ENCODE peak calls at places on chromosomes 1 and 21, in eight cellular contexts. D, W, M, Q, I, H, T and N are unnamed samples.

GRCh38 chr1:201570158-201570885 is 31.4 kb downstream of the NAV1 start:
- DNase-seq in D (no peak), W (no peak), M (no peak), Q (no peak), I (no peak), H (no peak), T (no peak), N (no peak)

GRCh38 chr21:46667735-46668380 is 32.4 kb downstream of the PRMT2 start:
- DNase-seq in D (peak; percentile 79), W (peak; percentile 67), M (peak; percentile 71), Q (no peak), I (peak; percentile 56), H (no peak), T (peak; percentile 52), N (peak; percentile 47)

GRCh38 chr21:30838536-30838935 is 9.0 kb upstream of the KRTAP7-1 start:
- DNase-seq in D (no peak), W (no peak), M (no peak), Q (no peak), I (no peak), H (no peak), T (no peak), N (no peak)

GRCh38 chr1:114627107-114627506 is 42.7 kb downstream of the DENND2C start:
- DNase-seq in D (no peak), W (no peak), M (no peak), Q (no peak), I (no peak), H (no peak), T (no peak), N (no peak)

GRCh38 chr1:167328762-167329483 is 108.2 kb downstream of the POU2F1 start:
- DNase-seq in D (no peak), W (no peak), M (no peak), Q (no peak), I (no peak), H (no peak), T (no peak), N (peak; percentile 4)

GRCh38 chr1:69862906-69863305 is 295.2 kb downstream of the LRRC7 start:
- DNase-seq in D (no peak), W (no peak), M (no peak), Q (no peak), I (no peak), H (no peak), T (no peak), N (no peak)

GRCh38 chr1:15765495-15766194 is 7.0 kb downstream of the FBLIM1 start:
- DNase-seq in D (no peak), W (no peak), M (peak; percentile 92), Q (no peak), I (no peak), H (no peak), T (peak; percentile 87), N (no peak)

GRCh38 chr1:14773621-14774020 is 175.1 kb downstream of the KAZN start:
- DNase-seq in D (no peak), W (no peak), M (no peak), Q (no peak), I (no peak), H (no peak), T (no peak), N (no peak)

GRCh38 chr1:77168358-77168757 is 50.9 kb downstream of the PIGK start:
- DNase-seq in D (no peak), W (no peak), M (no peak), Q (no peak), I (no peak), H (no peak), T (no peak), N (no peak)

GRCh38 chr1:219517031-219517430 is 95.9 kb downstream of the ZC3H11B start:
- DNase-seq in D (no peak), W (no peak), M (no peak), Q (no peak), I (no peak), H (no peak), T (no peak), N (no peak)

GRCh38 chr1:38500891-38501290 is 358.7 kb downstream of the RRAGC start:
- DNase-seq in D (no peak), W (no peak), M (peak; percentile 62), Q (no peak), I (no peak), H (no peak), T (no peak), N (no peak)

GRCh38 chr1:212609701-212610574 is 1.4 kb downstream of the ATF3 start:
- DNase-seq in D (no peak), W (no peak), M (peak; percentile 41), Q (no peak), I (no peak), H (no peak), T (no peak), N (no peak)

GRCh38 chr1:25544819-25545218 is 1.4 kb downstream of the LDLRAP1 start:
- DNase-seq in D (peak; percentile 87), W (peak; percentile 50), M (peak; percentile 53), Q (no peak), I (no peak), H (no peak), T (peak; percentile 59), N (no peak)

GRCh38 chr1:237139732-237140131 is 97.7 kb downstream of the RYR2 start:
- DNase-seq in D (no peak), W (no peak), M (no peak), Q (no peak), I (no peak), H (no peak), T (no peak), N (no peak)

GRCh38 chr1:51578383-51579109 is 38.3 kb upstream of the OSBPL9 start:
- DNase-seq in D (no peak), W (no peak), M (no peak), Q (no peak), I (no peak), H (no peak), T (no peak), N (no peak)

GRCh38 chr1:179303173-179303572 is 9.6 kb downstream of the SOAT1 start:
- DNase-seq in D (no peak), W (no peak), M (no peak), Q (no peak), I (no peak), H (no peak), T (no peak), N (no peak)

GRCh38 chr1:43549921-43550597 is 19.4 kb downstream of the PTPRF start:
- DNase-seq in D (peak; percentile 80), W (no peak), M (no peak), Q (no peak), I (no peak), H (peak; percentile 83), T (peak; percentile 39), N (no peak)

GRCh38 chr1:168960595-168960994 is 145.9 kb upstream of the ATP1B1 start:
- DNase-seq in D (no peak), W (no peak), M (no peak), Q (no peak), I (no peak), H (no peak), T (no peak), N (no peak)

GRCh38 chr1:229863651-229864545 is 203.1 kb upstream of the GALNT2 start:
- DNase-seq in D (no peak), W (no peak), M (no peak), Q (no peak), I (no peak), H (no peak), T (no peak), N (no peak)

GRCh38 chr1:86448670-86449069 is 20.1 kb upstream of the CLCA1 start:
- DNase-seq in D (no peak), W (no peak), M (no peak), Q (no peak), I (no peak), H (no peak), T (no peak), N (no peak)

GRCh38 chr1:223825767-223826461 is 19.8 kb downstream of the TP53BP2 start:
- DNase-seq in D (no peak), W (no peak), M (no peak), Q (no peak), I (no peak), H (no peak), T (no peak), N (no peak)

GRCh38 chr21:42381347-42381984 is 14.4 kb downstream of the TMPRSS3 start:
- DNase-seq in D (peak; percentile 50), W (no peak), M (peak; percentile 37), Q (peak; percentile 26), I (peak; percentile 41), H (no peak), T (peak; percentile 37), N (no peak)

GRCh38 chr1:10866314-10867091 is 70.1 kb upstream of the CASZ1 start:
- DNase-seq in D (peak; percentile 70), W (peak; percentile 22), M (peak; percentile 51), Q (peak; percentile 9), I (no peak), H (no peak), T (peak; percentile 46), N (peak; percentile 26)